ENCODE peak calls at places on chromosomes 2 and 18, in five cellular contexts. One of them, this sample, is unnamed.

GRCh38 chr2:112920923-112921532 is 10.1 kb downstream of the IL37 start:
- DNase-seq in left ventricle myocardium inferior: no peak
- DNase-seq in lower lobe of right lung: no peak
- DNase-seq in aorta: no peak
- DNase-seq in sigmoid colon: no peak
- DNase-seq in this sample: no peak

GRCh38 chr2:223599646-223600009 is 2.5 kb downstream of the SCG2 start:
- DNase-seq in lower lobe of right lung: no peak
- DNase-seq in aorta: no peak
- DNase-seq in left ventricle myocardium inferior: no peak
- DNase-seq in sigmoid colon: no peak
- DNase-seq in this sample: no peak

GRCh38 chr2:234341332-234341985 is 155.4 kb downstream of the ARL4C start:
- DNase-seq in left ventricle myocardium inferior: no peak
- DNase-seq in sigmoid colon: no peak
- DNase-seq in lower lobe of right lung: no peak
- DNase-seq in aorta: no peak
- DNase-seq in this sample: no peak

GRCh38 chr2:101699191-101699938 is 1.9 kb downstream of the MAP4K4 start:
- DNase-seq in aorta: no peak
- DNase-seq in left ventricle myocardium inferior: no peak
- DNase-seq in sigmoid colon: no peak
- DNase-seq in lower lobe of right lung: no peak
- DNase-seq in this sample: no peak

GRCh38 chr18:3703732-3704176 is 253.8 kb downstream of the TGIF1 start:
- DNase-seq in lower lobe of right lung: peak; percentile 65
- DNase-seq in left ventricle myocardium inferior: peak; percentile 44
- DNase-seq in aorta: peak; percentile 83
- DNase-seq in sigmoid colon: no peak
- DNase-seq in this sample: no peak

GRCh38 chr2:71811157-71811556 is 336.5 kb downstream of the CYP26B1 start:
- DNase-seq in lower lobe of right lung: no peak
- DNase-seq in aorta: no peak
- DNase-seq in sigmoid colon: no peak
- DNase-seq in left ventricle myocardium inferior: no peak
- DNase-seq in this sample: no peak

GRCh38 chr2:1572638-1573037 is 159.4 kb downstream of the TPO start:
- DNase-seq in sigmoid colon: no peak
- DNase-seq in aorta: peak; percentile 77
- DNase-seq in lower lobe of right lung: no peak
- DNase-seq in left ventricle myocardium inferior: peak; percentile 78
- DNase-seq in this sample: no peak

GRCh38 chr2:120940319-120940696 is 204.6 kb downstream of the GLI2 start:
- DNase-seq in sigmoid colon: no peak
- DNase-seq in lower lobe of right lung: no peak
- DNase-seq in left ventricle myocardium inferior: no peak
- DNase-seq in aorta: no peak
- DNase-seq in this sample: no peak

GRCh38 chr18:53757346-53757745 is 467.1 kb downstream of the MBD2 start:
- DNase-seq in lower lobe of right lung: no peak
- DNase-seq in aorta: no peak
- DNase-seq in left ventricle myocardium inferior: no peak
- DNase-seq in sigmoid colon: no peak
- DNase-seq in this sample: no peak

GRCh38 chr2:15705310-15705709 is 113.6 kb downstream of the DDX1 start:
- DNase-seq in sigmoid colon: no peak
- DNase-seq in lower lobe of right lung: no peak
- DNase-seq in aorta: no peak
- DNase-seq in left ventricle myocardium inferior: no peak
- DNase-seq in this sample: no peak

GRCh38 chr2:68463287-68463877 is 3.7 kb downstream of the FBXO48 start:
- DNase-seq in aorta: no peak
- DNase-seq in sigmoid colon: no peak
- DNase-seq in left ventricle myocardium inferior: no peak
- DNase-seq in lower lobe of right lung: no peak
- DNase-seq in this sample: no peak

GRCh38 chr18:74331404-74331803 is 15.8 kb downstream of the C18orf63 start:
- DNase-seq in left ventricle myocardium inferior: no peak
- DNase-seq in aorta: no peak
- DNase-seq in sigmoid colon: no peak
- DNase-seq in lower lobe of right lung: no peak
- DNase-seq in this sample: no peak

GRCh38 chr2:6645672-6646071 is 220.0 kb downstream of the CMPK2 start:
- DNase-seq in lower lobe of right lung: no peak
- DNase-seq in left ventricle myocardium inferior: no peak
- DNase-seq in sigmoid colon: no peak
- DNase-seq in aorta: no peak
- DNase-seq in this sample: no peak

GRCh38 chr2:132824716-132825115 is 154.7 kb upstream of the LYPD1 start:
- DNase-seq in lower lobe of right lung: no peak
- DNase-seq in left ventricle myocardium inferior: no peak
- DNase-seq in aorta: no peak
- DNase-seq in sigmoid colon: no peak
- DNase-seq in this sample: no peak

GRCh38 chr2:86039963-86040655 is 65.6 kb downstream of the POLR1A start:
- DNase-seq in sigmoid colon: peak; percentile 54
- DNase-seq in lower lobe of right lung: no peak
- DNase-seq in aorta: peak; percentile 58
- DNase-seq in left ventricle myocardium inferior: no peak
- DNase-seq in this sample: no peak

GRCh38 chr2:181463573-181463972 is 6.4 kb downstream of the ITGA4 start:
- DNase-seq in lower lobe of right lung: no peak
- DNase-seq in left ventricle myocardium inferior: no peak
- DNase-seq in sigmoid colon: no peak
- DNase-seq in aorta: no peak
- DNase-seq in this sample: no peak

GRCh38 chr2:148503511-148503910 is 141.0 kb upstream of the EPC2 start:
- DNase-seq in lower lobe of right lung: no peak
- DNase-seq in sigmoid colon: no peak
- DNase-seq in aorta: no peak
- DNase-seq in left ventricle myocardium inferior: no peak
- DNase-seq in this sample: no peak

GRCh38 chr18:13483316-13484270 is 242.8 kb downstream of the FAM210A start:
- DNase-seq in lower lobe of right lung: no peak
- DNase-seq in sigmoid colon: no peak
- DNase-seq in left ventricle myocardium inferior: no peak
- DNase-seq in aorta: no peak
- DNase-seq in this sample: no peak

GRCh38 chr2:113217455-113218282 is 43.9 kb downstream of the PSD4 start:
- DNase-seq in sigmoid colon: peak; percentile 52
- DNase-seq in lower lobe of right lung: no peak
- DNase-seq in left ventricle myocardium inferior: peak; percentile 47
- DNase-seq in aorta: peak; percentile 63
- DNase-seq in this sample: no peak

GRCh38 chr2:192749606-192750200 is 555.0 kb upstream of the TMEFF2 start:
- DNase-seq in sigmoid colon: no peak
- DNase-seq in lower lobe of right lung: no peak
- DNase-seq in aorta: no peak
- DNase-seq in left ventricle myocardium inferior: no peak
- DNase-seq in this sample: no peak

GRCh38 chr2:173708757-173709156 is 256.4 kb downstream of the SP3 start:
- DNase-seq in aorta: no peak
- DNase-seq in sigmoid colon: peak; percentile 81
- DNase-seq in left ventricle myocardium inferior: no peak
- DNase-seq in lower lobe of right lung: no peak
- DNase-seq in this sample: no peak

GRCh38 chr18:55477537-55478300 is 110.3 kb downstream of the TCF4 start:
- DNase-seq in aorta: no peak
- DNase-seq in sigmoid colon: no peak
- DNase-seq in lower lobe of right lung: no peak
- DNase-seq in left ventricle myocardium inferior: no peak
- DNase-seq in this sample: no peak

GRCh38 chr18:69400253-69400975 is at the start of gene DOK6:
- DNase-seq in lower lobe of right lung: peak; percentile 50
- DNase-seq in aorta: peak; percentile 84
- DNase-seq in sigmoid colon: peak; percentile 64
- DNase-seq in left ventricle myocardium inferior: peak; percentile 66
- DNase-seq in this sample: no peak

GRCh38 chr2:96866586-96866985 is 3.3 kb downstream of the SEMA4C start:
- DNase-seq in sigmoid colon: no peak
- DNase-seq in left ventricle myocardium inferior: no peak
- DNase-seq in aorta: no peak
- DNase-seq in lower lobe of right lung: no peak
- DNase-seq in this sample: no peak
- H3K27me3 ChIP-seq in sigmoid colon: no peaks in the 10 kb centered on the region
- H3K27me3 ChIP-seq in left ventricle myocardium inferior: no peaks in the 10 kb centered on the region
- H3K27me3 ChIP-seq in aorta: no peaks in the 10 kb centered on the region
- H3K27me3 ChIP-seq in lower lobe of right lung: no peaks in the 10 kb centered on the region
- H3K27me3 ChIP-seq in this sample: no peaks in the 10 kb centered on the region

DNA sequence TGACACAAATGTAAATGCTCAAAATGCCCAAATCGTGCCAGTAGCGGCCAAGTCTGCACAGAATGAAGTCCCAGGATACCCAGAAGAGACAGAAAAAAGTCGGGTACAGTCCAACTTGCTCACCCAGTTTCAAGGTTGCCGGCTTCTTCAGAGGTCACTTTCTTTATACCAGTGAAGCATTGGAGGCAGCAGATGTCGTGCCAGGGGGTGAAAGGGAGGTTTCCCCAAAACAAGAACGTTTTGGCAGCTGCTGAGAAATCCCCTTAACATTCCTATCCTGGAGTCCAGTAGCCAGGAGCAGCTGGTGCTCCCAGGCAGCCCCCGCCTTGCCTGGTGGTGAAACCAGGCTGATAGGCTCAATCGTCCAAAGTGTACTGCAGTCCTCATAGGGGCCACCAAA is 58.1 kb upstream of the MCFD2 start:
- DNase-seq in sigmoid colon: no peak
- DNase-seq in lower lobe of right lung: no peak
- DNase-seq in aorta: no peak
- DNase-seq in left ventricle myocardium inferior: no peak
- DNase-seq in this sample: no peak
- H3K4me1 ChIP-seq in sigmoid colon: peaks cover 15% of the 10 kb centered on the region
- H3K4me1 ChIP-seq in lower lobe of right lung: peaks cover 37% of the 10 kb centered on the region
- H3K4me1 ChIP-seq in aorta: no peaks in the 10 kb centered on the region
- H3K4me1 ChIP-seq in left ventricle myocardium inferior: peaks cover 16% of the 10 kb centered on the region
- H3K4me1 ChIP-seq in this sample: peaks cover 30% of the 10 kb centered on the region

GRCh38 chr2:239106314-239106908 is 258.5 kb downstream of the TWIST2 start:
- DNase-seq in left ventricle myocardium inferior: peak; percentile 42
- DNase-seq in sigmoid colon: no peak
- DNase-seq in aorta: no peak
- DNase-seq in lower lobe of right lung: no peak
- DNase-seq in this sample: no peak
- H3K27ac ChIP-seq in left ventricle myocardium inferior: no peak overlapping the region
- H3K27ac ChIP-seq in sigmoid colon: peak overlapping the region; percentile 91
- H3K27ac ChIP-seq in aorta: no peak overlapping the region
- H3K27ac ChIP-seq in lower lobe of right lung: no peak overlapping the region
- H3K27ac ChIP-seq in this sample: no peak overlapping the region

GRCh38 chr18:63084220-63084619 is 235.3 kb downstream of the BCL2 start:
- DNase-seq in left ventricle myocardium inferior: no peak
- DNase-seq in aorta: no peak
- DNase-seq in sigmoid colon: no peak
- DNase-seq in lower lobe of right lung: no peak
- DNase-seq in this sample: no peak

GRCh38 chr18:63079114-63079513 is 240.5 kb downstream of the BCL2 start:
- DNase-seq in aorta: no peak
- DNase-seq in lower lobe of right lung: no peak
- DNase-seq in sigmoid colon: no peak
- DNase-seq in left ventricle myocardium inferior: no peak
- DNase-seq in this sample: no peak

GRCh38 chr18:63085611-63086010 is 234.0 kb downstream of the BCL2 start:
- DNase-seq in sigmoid colon: no peak
- DNase-seq in lower lobe of right lung: no peak
- DNase-seq in aorta: no peak
- DNase-seq in left ventricle myocardium inferior: no peak
- DNase-seq in this sample: no peak

GRCh38 chr18:63083555-63083954 is 236.0 kb downstream of the BCL2 start:
- DNase-seq in sigmoid colon: no peak
- DNase-seq in aorta: no peak
- DNase-seq in left ventricle myocardium inferior: no peak
- DNase-seq in lower lobe of right lung: no peak
- DNase-seq in this sample: no peak

GRCh38 chr18:63082661-63083531 is 236.7 kb downstream of the BCL2 start:
- DNase-seq in aorta: no peak
- DNase-seq in left ventricle myocardium inferior: no peak
- DNase-seq in lower lobe of right lung: no peak
- DNase-seq in sigmoid colon: no peak
- DNase-seq in this sample: no peak
- H3K27me3 ChIP-seq in aorta: peaks cover 1% of the 10 kb centered on the region
- H3K27me3 ChIP-seq in left ventricle myocardium inferior: no peaks in the 10 kb centered on the region
- H3K27me3 ChIP-seq in lower lobe of right lung: no peaks in the 10 kb centered on the region
- H3K27me3 ChIP-seq in sigmoid colon: no peaks in the 10 kb centered on the region
- H3K27me3 ChIP-seq in this sample: no peaks in the 10 kb centered on the region

DNA sequence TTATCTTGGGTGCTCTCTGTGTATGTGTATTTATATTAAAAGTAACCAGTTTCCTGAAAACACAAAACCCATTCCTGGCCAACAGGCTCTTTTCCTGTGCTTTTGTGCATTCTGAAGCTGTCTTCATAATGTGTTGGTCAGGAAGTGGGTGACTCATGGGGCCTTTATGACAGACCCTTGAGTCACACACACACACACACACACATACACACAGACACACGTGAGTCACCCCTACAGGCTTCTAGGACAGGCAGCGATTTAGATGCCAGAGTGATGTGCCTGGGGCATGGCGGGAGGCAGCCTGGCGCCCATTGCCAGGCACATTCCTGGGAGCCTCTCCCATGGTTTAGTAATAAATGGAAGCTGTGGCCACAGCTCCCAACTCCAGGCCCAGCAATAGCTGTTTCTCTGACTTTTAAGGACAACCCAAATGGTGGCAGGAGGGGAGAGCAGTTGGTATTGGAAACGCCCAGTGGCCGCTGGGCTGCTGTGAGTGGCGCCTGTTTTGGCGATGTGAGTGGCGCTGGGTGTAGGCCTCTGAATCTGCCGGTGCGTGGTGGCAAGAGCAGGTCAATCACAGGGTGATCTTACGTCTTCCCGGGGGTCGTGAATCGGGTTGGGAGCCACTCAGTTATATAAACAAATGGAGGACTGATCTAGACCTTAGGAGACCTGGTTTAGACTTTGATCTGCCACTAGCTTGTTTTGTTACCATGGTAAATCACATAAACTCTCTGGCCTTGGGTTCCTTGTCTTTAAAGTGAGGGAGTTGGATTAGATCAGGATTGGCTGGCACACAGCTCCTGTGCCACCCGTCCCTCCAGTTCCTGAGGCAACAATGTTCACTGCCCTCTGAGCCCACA is 150.7 kb upstream of the DLX2 start:
- DNase-seq in left ventricle myocardium inferior: no peak
- DNase-seq in sigmoid colon: no peak
- DNase-seq in lower lobe of right lung: no peak
- DNase-seq in aorta: peak; percentile 83
- DNase-seq in this sample: no peak
- H3K4me1 ChIP-seq in left ventricle myocardium inferior: peaks cover 21% of the 10 kb centered on the region
- H3K4me1 ChIP-seq in sigmoid colon: no peaks in the 10 kb centered on the region
- H3K4me1 ChIP-seq in lower lobe of right lung: peaks cover 11% of the 10 kb centered on the region
- H3K4me1 ChIP-seq in aorta: no peaks in the 10 kb centered on the region
- H3K4me1 ChIP-seq in this sample: peaks cover 46% of the 10 kb centered on the region

DNA sequence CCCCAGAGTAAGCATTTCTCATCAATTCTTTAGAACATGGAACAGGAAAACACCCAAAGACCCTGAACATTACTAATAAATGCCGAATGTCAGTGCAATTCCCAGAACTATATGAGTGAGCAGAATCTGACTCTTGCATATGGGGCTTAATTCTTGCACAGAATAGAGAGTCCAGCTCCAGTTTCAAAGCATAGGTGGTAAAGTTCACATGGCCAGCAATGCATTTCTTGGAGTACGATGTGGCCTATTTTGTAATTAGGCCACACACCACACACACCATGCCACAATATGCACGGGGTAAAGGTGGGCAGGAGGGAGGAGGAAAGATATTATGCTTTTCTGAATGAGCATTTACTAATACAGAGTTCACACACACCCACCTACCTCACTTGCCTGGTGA is 56.5 kb downstream of the PLA2R1 start:
- DNase-seq in sigmoid colon: no peak
- DNase-seq in aorta: no peak
- DNase-seq in lower lobe of right lung: no peak
- DNase-seq in left ventricle myocardium inferior: no peak
- DNase-seq in this sample: no peak
- H3K27ac ChIP-seq in sigmoid colon: no peak overlapping the region
- H3K27ac ChIP-seq in aorta: no peak overlapping the region
- H3K27ac ChIP-seq in lower lobe of right lung: no peak overlapping the region
- H3K27ac ChIP-seq in left ventricle myocardium inferior: no peak overlapping the region
- H3K27ac ChIP-seq in this sample: no peak overlapping the region

This sample was measured in esophagus squamous epithelium.